ENCODE peak calls at places on chromosomes 2 and 18, in five cellular contexts. Y, Q, D, V and P are unnamed samples.

GRCh38 chr18:61635901-61636528 is 256.8 kb downstream of the RNF152 start:
- DNase-seq in Y (no peak), Q (peak), D (peak), V (peak), P (peak)

GRCh38 chr2:239239607-239240479 is 161.0 kb downstream of the HDAC4 start:
- DNase-seq in Y (no peak), Q (peak), D (no peak), V (peak), P (peak)

GRCh38 chr2:3643371-3644245 is 14.4 kb upstream of the ALLC start:
- DNase-seq in Y (no peak), Q (peak), D (no peak), V (no peak), P (no peak)

GRCh38 chr2:168404764-168405163 is 51.3 kb upstream of the CERS6 start:
- DNase-seq in Y (no peak), Q (no peak), D (no peak), V (no peak), P (no peak)

GRCh38 chr2:16765356-16765755 is 99.7 kb upstream of the CYRIA start:
- DNase-seq in Y (peak), Q (no peak), D (no peak), V (no peak), P (no peak)

GRCh38 chr18:47983946-47984345 is 53.5 kb upstream of the SMAD2 start:
- DNase-seq in Y (no peak), Q (no peak), D (no peak), V (no peak), P (no peak)

GRCh38 chr2:81087646-81088045 is 783.1 kb upstream of the LRRTM1 start:
- DNase-seq in Y (no peak), Q (no peak), D (no peak), V (no peak), P (no peak)

GRCh38 chr2:212227755-212228154 is 310.8 kb downstream of the ERBB4 start:
- DNase-seq in Y (peak), Q (no peak), D (no peak), V (no peak), P (peak)

GRCh38 chr2:133819906-133820305 is 251.6 kb upstream of the NCKAP5 start:
- DNase-seq in Y (no peak), Q (no peak), D (no peak), V (no peak), P (no peak)

GRCh38 chr18:50056185-50056584 is 138.8 kb downstream of the MYO5B start:
- DNase-seq in Y (no peak), Q (no peak), D (no peak), V (no peak), P (no peak)

GRCh38 chr18:64712035-64712434 is 563.1 kb upstream of the LINC00305 start:
- DNase-seq in Y (no peak), Q (no peak), D (no peak), V (no peak), P (no peak)

GRCh38 chr2:175007510-175007909 is 2.3 kb upstream of the CHN1 start:
- DNase-seq in Y (no peak), Q (no peak), D (no peak), V (no peak), P (no peak)

GRCh38 chr2:165371356-165371755 is 98.1 kb upstream of the CSRNP3 start:
- DNase-seq in Y (no peak), Q (no peak), D (no peak), V (no peak), P (no peak)

GRCh38 chr2:23393722-23394121 is 8.7 kb downstream of the KLHL29 start:
- DNase-seq in Y (no peak), Q (no peak), D (no peak), V (no peak), P (no peak)

GRCh38 chr2:183079335-183079775 is 808 bp downstream of the DUSP19 start:
- DNase-seq in Y (no peak), Q (no peak), D (no peak), V (no peak), P (peak)

GRCh38 chr2:6523476-6523875 is 342.2 kb downstream of the CMPK2 start:
- DNase-seq in Y (no peak), Q (no peak), D (no peak), V (no peak), P (no peak)

GRCh38 chr2:55565613-55566012 is 46.1 kb downstream of the CFAP36 start:
- DNase-seq in Y (no peak), Q (no peak), D (no peak), V (no peak), P (no peak)

GRCh38 chr2:232900811-232901701 is 31.0 kb downstream of the SNORC start:
- DNase-seq in Y (no peak), Q (no peak), D (no peak), V (no peak), P (no peak)

GRCh38 chr2:201260302-201260800 is at the start of gene CASP8:
- DNase-seq in Y (peak), Q (peak), D (peak), V (no peak), P (peak)

GRCh38 chr2:191631754-191632153 is 46.2 kb upstream of the NABP1 start:
- DNase-seq in Y (peak), Q (no peak), D (no peak), V (no peak), P (peak)

GRCh38 chr2:224417361-224417729 is 15.4 kb upstream of the FAM124B start:
- DNase-seq in Y (peak), Q (no peak), D (no peak), V (no peak), P (no peak)

GRCh38 chr2:55168221-55169154 is 63.6 kb downstream of the CLHC1 start:
- DNase-seq in Y (peak), Q (peak), D (peak), V (no peak), P (peak)

DNA sequence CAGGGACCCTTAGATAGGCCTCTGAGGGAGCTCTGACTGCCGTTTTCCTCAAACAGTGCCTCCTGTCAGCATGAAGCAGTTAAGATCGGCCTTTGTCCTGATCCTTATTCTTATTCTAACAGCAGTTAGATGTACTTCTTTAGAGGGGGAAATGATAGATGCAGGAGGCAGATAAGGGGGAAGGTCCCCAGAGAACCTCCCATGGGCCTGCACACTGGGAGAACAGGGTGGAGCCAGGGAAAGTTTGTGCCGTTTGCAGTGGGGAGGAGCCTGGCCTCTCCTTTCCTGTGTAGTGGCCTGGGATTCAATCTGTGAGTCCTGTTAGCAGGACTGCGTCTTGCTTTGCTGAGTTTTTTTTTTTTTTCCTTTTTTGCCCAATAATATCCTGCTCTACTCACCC is 7.9 kb upstream of the INPP4A start:
- DNase-seq in Y (no peak), Q (no peak), D (no peak), V (no peak), P (no peak)
- TF ChIP-seq CTCF in Y (no peak), Q (no peak), D (no peak), V (no peak), P (no peak)

GRCh38 chr18:32298289-32298688 is 108.5 kb downstream of the MEP1B start:
- DNase-seq in Y (no peak), Q (no peak), D (no peak), V (no peak), P (no peak)
- H3K4me3 ChIP-seq in Y (no peak), Q (no peak), D (no peak), V (no peak), P (no peak)

DNA sequence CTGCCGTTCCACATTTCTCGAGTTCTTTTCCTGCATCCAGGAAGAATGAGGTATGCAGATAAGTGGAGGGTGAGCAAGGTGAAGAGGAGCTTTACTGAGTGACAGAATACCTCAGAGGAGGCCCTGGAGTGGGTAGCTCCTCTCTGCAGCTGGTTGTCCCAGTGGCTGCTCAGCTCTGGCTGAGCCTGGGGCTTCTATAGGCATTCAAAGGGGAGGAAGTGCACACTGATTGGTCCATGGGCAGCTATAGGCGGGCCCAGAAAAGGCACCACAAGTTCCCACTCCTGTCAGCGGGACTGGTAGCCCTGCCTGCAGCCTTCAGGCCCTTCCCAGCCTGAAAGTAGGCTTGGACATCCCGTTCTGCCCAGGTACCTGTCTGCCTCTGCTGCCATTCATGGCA is 94.7 kb downstream of the DOK6 start:
- DNase-seq in Y (no peak), Q (no peak), D (no peak), V (no peak), P (no peak)
- TF ChIP-seq CTCF in Y (no peak), Q (no peak), D (no peak), V (no peak), P (no peak)

GRCh38 chr2:207046642-207047213 is 107.4 kb downstream of the CPO start:
- DNase-seq in Y (no peak), Q (peak), D (peak), V (no peak), P (peak)
- H3K4me3 ChIP-seq in Y (no peak), Q (no peak), D (no peak), V (no peak), P (no peak)